ENCODE peak calls at places on chromosomes 12 and 14, in eight cellular contexts. One of them, this sample, is unnamed.

GRCh38 chr14:77014004-77014604 is 14.4 kb downstream of the IRF2BPL start:
- DNase-seq in Panc1: no peak
- DNase-seq in activated CD8-positive, alpha-beta memory T cell treated with anti-CD3 and anti-CD28 coated beads for 48 hours: no peak
- DNase-seq in EH: peak; percentile 83
- DNase-seq in activated CD4-positive, alpha-beta T cell treated with anti-CD3 and anti-CD28 coated beads, Interleukin-2, amount 50 U/mL, for 1 hour: no peak
- DNase-seq in activated effector memory CD4-positive, alpha-beta T cell treated with Interleukin-2 at 50 U/mL for 16 hours: no peak
- DNase-seq in HEK293T: no peak
- DNase-seq in activated T-cell treated with anti-CD3 and anti-CD28 coated beads, Interleukin-2, amount 50 U/mL, for 4 hours: no peak
- DNase-seq in this sample: no peak

GRCh38 chr12:11078246-11078645 is 13.9 kb downstream of the TAS2R43 start:
- DNase-seq in activated CD8-positive, alpha-beta memory T cell treated with anti-CD3 and anti-CD28 coated beads for 48 hours: no peak
- DNase-seq in EH: no peak
- DNase-seq in HEK293T: no peak
- DNase-seq in activated T-cell treated with anti-CD3 and anti-CD28 coated beads, Interleukin-2, amount 50 U/mL, for 4 hours: no peak
- DNase-seq in activated effector memory CD4-positive, alpha-beta T cell treated with Interleukin-2 at 50 U/mL for 16 hours: no peak
- DNase-seq in Panc1: no peak
- DNase-seq in activated CD4-positive, alpha-beta T cell treated with anti-CD3 and anti-CD28 coated beads, Interleukin-2, amount 50 U/mL, for 1 hour: no peak
- DNase-seq in this sample: no peak

GRCh38 chr14:73438993-73439392 is 19.4 kb downstream of the NUMB start:
- DNase-seq in activated T-cell treated with anti-CD3 and anti-CD28 coated beads, Interleukin-2, amount 50 U/mL, for 4 hours: no peak
- DNase-seq in activated effector memory CD4-positive, alpha-beta T cell treated with Interleukin-2 at 50 U/mL for 16 hours: no peak
- DNase-seq in activated CD4-positive, alpha-beta T cell treated with anti-CD3 and anti-CD28 coated beads, Interleukin-2, amount 50 U/mL, for 1 hour: no peak
- DNase-seq in EH: no peak
- DNase-seq in Panc1: no peak
- DNase-seq in activated CD8-positive, alpha-beta memory T cell treated with anti-CD3 and anti-CD28 coated beads for 48 hours: no peak
- DNase-seq in HEK293T: no peak
- DNase-seq in this sample: no peak

GRCh38 chr14:70000601-70001000 is 121.4 kb downstream of the SMOC1 start:
- DNase-seq in activated CD4-positive, alpha-beta T cell treated with anti-CD3 and anti-CD28 coated beads, Interleukin-2, amount 50 U/mL, for 1 hour: no peak
- DNase-seq in Panc1: no peak
- DNase-seq in EH: no peak
- DNase-seq in HEK293T: no peak
- DNase-seq in activated T-cell treated with anti-CD3 and anti-CD28 coated beads, Interleukin-2, amount 50 U/mL, for 4 hours: no peak
- DNase-seq in activated effector memory CD4-positive, alpha-beta T cell treated with Interleukin-2 at 50 U/mL for 16 hours: no peak
- DNase-seq in activated CD8-positive, alpha-beta memory T cell treated with anti-CD3 and anti-CD28 coated beads for 48 hours: no peak
- DNase-seq in this sample: no peak

GRCh38 chr12:81296556-81297305 is 218.9 kb downstream of the ACSS3 start:
- DNase-seq in activated CD8-positive, alpha-beta memory T cell treated with anti-CD3 and anti-CD28 coated beads for 48 hours: no peak
- DNase-seq in Panc1: no peak
- DNase-seq in HEK293T: no peak
- DNase-seq in activated effector memory CD4-positive, alpha-beta T cell treated with Interleukin-2 at 50 U/mL for 16 hours: no peak
- DNase-seq in activated CD4-positive, alpha-beta T cell treated with anti-CD3 and anti-CD28 coated beads, Interleukin-2, amount 50 U/mL, for 1 hour: no peak
- DNase-seq in activated T-cell treated with anti-CD3 and anti-CD28 coated beads, Interleukin-2, amount 50 U/mL, for 4 hours: no peak
- DNase-seq in EH: peak; percentile 9
- DNase-seq in this sample: no peak

GRCh38 chr12:86551146-86551571 is 295.0 kb upstream of the MGAT4C start:
- DNase-seq in activated effector memory CD4-positive, alpha-beta T cell treated with Interleukin-2 at 50 U/mL for 16 hours: no peak
- DNase-seq in activated CD4-positive, alpha-beta T cell treated with anti-CD3 and anti-CD28 coated beads, Interleukin-2, amount 50 U/mL, for 1 hour: no peak
- DNase-seq in EH: no peak
- DNase-seq in HEK293T: no peak
- DNase-seq in activated T-cell treated with anti-CD3 and anti-CD28 coated beads, Interleukin-2, amount 50 U/mL, for 4 hours: no peak
- DNase-seq in Panc1: no peak
- DNase-seq in activated CD8-positive, alpha-beta memory T cell treated with anti-CD3 and anti-CD28 coated beads for 48 hours: no peak
- DNase-seq in this sample: no peak

GRCh38 chr14:24900281-24900868 is 149.6 kb downstream of the STXBP6 start:
- DNase-seq in activated CD4-positive, alpha-beta T cell treated with anti-CD3 and anti-CD28 coated beads, Interleukin-2, amount 50 U/mL, for 1 hour: no peak
- DNase-seq in EH: peak; percentile 91
- DNase-seq in activated CD8-positive, alpha-beta memory T cell treated with anti-CD3 and anti-CD28 coated beads for 48 hours: no peak
- DNase-seq in activated T-cell treated with anti-CD3 and anti-CD28 coated beads, Interleukin-2, amount 50 U/mL, for 4 hours: no peak
- DNase-seq in Panc1: no peak
- DNase-seq in HEK293T: no peak
- DNase-seq in activated effector memory CD4-positive, alpha-beta T cell treated with Interleukin-2 at 50 U/mL for 16 hours: no peak
- DNase-seq in this sample: no peak

GRCh38 chr12:81668475-81668874 is 90.7 kb downstream of the PPFIA2 start:
- DNase-seq in EH: peak; percentile 11
- DNase-seq in HEK293T: no peak
- DNase-seq in activated CD4-positive, alpha-beta T cell treated with anti-CD3 and anti-CD28 coated beads, Interleukin-2, amount 50 U/mL, for 1 hour: no peak
- DNase-seq in Panc1: no peak
- DNase-seq in activated T-cell treated with anti-CD3 and anti-CD28 coated beads, Interleukin-2, amount 50 U/mL, for 4 hours: no peak
- DNase-seq in activated effector memory CD4-positive, alpha-beta T cell treated with Interleukin-2 at 50 U/mL for 16 hours: no peak
- DNase-seq in activated CD8-positive, alpha-beta memory T cell treated with anti-CD3 and anti-CD28 coated beads for 48 hours: no peak
- DNase-seq in this sample: no peak

GRCh38 chr14:98501335-98501734 is 770.7 kb downstream of the BCL11B start:
- DNase-seq in HEK293T: no peak
- DNase-seq in activated effector memory CD4-positive, alpha-beta T cell treated with Interleukin-2 at 50 U/mL for 16 hours: no peak
- DNase-seq in Panc1: no peak
- DNase-seq in activated CD4-positive, alpha-beta T cell treated with anti-CD3 and anti-CD28 coated beads, Interleukin-2, amount 50 U/mL, for 1 hour: no peak
- DNase-seq in activated T-cell treated with anti-CD3 and anti-CD28 coated beads, Interleukin-2, amount 50 U/mL, for 4 hours: no peak
- DNase-seq in activated CD8-positive, alpha-beta memory T cell treated with anti-CD3 and anti-CD28 coated beads for 48 hours: no peak
- DNase-seq in EH: no peak
- DNase-seq in this sample: no peak

GRCh38 chr12:75591628-75592027 is 80.2 kb upstream of the KRR1 start:
- DNase-seq in activated CD4-positive, alpha-beta T cell treated with anti-CD3 and anti-CD28 coated beads, Interleukin-2, amount 50 U/mL, for 1 hour: no peak
- DNase-seq in activated effector memory CD4-positive, alpha-beta T cell treated with Interleukin-2 at 50 U/mL for 16 hours: no peak
- DNase-seq in activated CD8-positive, alpha-beta memory T cell treated with anti-CD3 and anti-CD28 coated beads for 48 hours: no peak
- DNase-seq in Panc1: no peak
- DNase-seq in EH: no peak
- DNase-seq in activated T-cell treated with anti-CD3 and anti-CD28 coated beads, Interleukin-2, amount 50 U/mL, for 4 hours: no peak
- DNase-seq in HEK293T: no peak
- DNase-seq in this sample: no peak

GRCh38 chr12:123734268-123734667 is 22.1 kb downstream of the ATP6V0A2 start:
- DNase-seq in EH: no peak
- DNase-seq in activated CD4-positive, alpha-beta T cell treated with anti-CD3 and anti-CD28 coated beads, Interleukin-2, amount 50 U/mL, for 1 hour: no peak
- DNase-seq in activated effector memory CD4-positive, alpha-beta T cell treated with Interleukin-2 at 50 U/mL for 16 hours: no peak
- DNase-seq in Panc1: no peak
- DNase-seq in activated T-cell treated with anti-CD3 and anti-CD28 coated beads, Interleukin-2, amount 50 U/mL, for 4 hours: no peak
- DNase-seq in activated CD8-positive, alpha-beta memory T cell treated with anti-CD3 and anti-CD28 coated beads for 48 hours: no peak
- DNase-seq in HEK293T: no peak
- DNase-seq in this sample: no peak

GRCh38 chr12:12336049-12336411 is 14.0 kb downstream of the MANSC1 start:
- DNase-seq in activated CD4-positive, alpha-beta T cell treated with anti-CD3 and anti-CD28 coated beads, Interleukin-2, amount 50 U/mL, for 1 hour: no peak
- DNase-seq in activated CD8-positive, alpha-beta memory T cell treated with anti-CD3 and anti-CD28 coated beads for 48 hours: no peak
- DNase-seq in Panc1: no peak
- DNase-seq in HEK293T: no peak
- DNase-seq in EH: peak; percentile 41
- DNase-seq in activated effector memory CD4-positive, alpha-beta T cell treated with Interleukin-2 at 50 U/mL for 16 hours: no peak
- DNase-seq in activated T-cell treated with anti-CD3 and anti-CD28 coated beads, Interleukin-2, amount 50 U/mL, for 4 hours: no peak
- DNase-seq in this sample: no peak

This sample was measured in CD4-positive, alpha-beta memory T cell.